ENCODE peak calls at places on chromosome 5, in seven cellular contexts. G is left ventricle myocardium inferior, E is A549, P is WTC11, L is foreskin fibroblast, A is AG09319, J is GM10248. S is an unnamed sample.

GRCh38 chr5:129400395-129400983 is 59.6 kb upstream of the ADAMTS19 start:
- DNase-seq in G (no peak), E (no peak), P (no peak), L (no peak), A (no peak), J (no peak), S (no peak)

GRCh38 chr5:160466889-160467554 is 45.4 kb downstream of the PTTG1 start:
- DNase-seq in G (no peak), E (peak; percentile 3), P (no peak), L (no peak), A (no peak), J (no peak), S (no peak)

GRCh38 chr5:9653811-9654210 is 23.7 kb upstream of the TAS2R1 start:
- DNase-seq in G (peak; percentile 70), E (no peak), P (no peak), L (peak; percentile 87), A (peak; percentile 83), J (peak; percentile 15), S (no peak)

GRCh38 chr5:59039296-59040006 is 456.6 kb downstream of the RAB3C start:
- DNase-seq in G (peak; percentile 87), E (peak; percentile 85), P (peak; percentile 64), L (peak; percentile 78), A (no peak), J (peak; percentile 67), S (peak; percentile 71)

GRCh38 chr5:157387683-157388093 is 72.3 kb upstream of the NIPAL4 start:
- DNase-seq in G (no peak), E (peak; percentile 85), P (no peak), L (peak; percentile 91), A (peak; percentile 88), J (no peak), S (no peak)

GRCh38 chr5:74067748-74068541 is 441.9 kb downstream of the ARHGEF28 start:
- DNase-seq in G (no peak), E (peak; percentile 11), P (no peak), L (peak; percentile 7), A (no peak), J (no peak), S (no peak)

GRCh38 chr5:169876376-169876775 is 103.9 kb downstream of the INSYN2B start:
- DNase-seq in G (no peak), E (no peak), P (no peak), L (no peak), A (no peak), J (no peak), S (no peak)

GRCh38 chr5:82349651-82350050 is 71.5 kb upstream of the RPS23 start:
- DNase-seq in G (no peak), E (peak; percentile 16), P (peak; percentile 79), L (no peak), A (no peak), J (no peak), S (no peak)

GRCh38 chr5:72093231-72093630 is 14.0 kb upstream of the MAP1B start:
- DNase-seq in G (no peak), E (no peak), P (no peak), L (no peak), A (no peak), J (no peak), S (no peak)

GRCh38 chr5:42787073-42787472 is 24.6 kb downstream of the SELENOP start:
- DNase-seq in G (no peak), E (no peak), P (no peak), L (no peak), A (no peak), J (no peak), S (no peak)

GRCh38 chr5:11234501-11234911 is 473.5 kb upstream of the DAP start:
- DNase-seq in G (peak; percentile 15), E (no peak), P (no peak), L (no peak), A (no peak), J (no peak), S (no peak)

GRCh38 chr5:130065617-130066016 is 161.4 kb downstream of the CHSY3 start:
- DNase-seq in G (no peak), E (no peak), P (no peak), L (no peak), A (no peak), J (no peak), S (no peak)

GRCh38 chr5:125890387-125890955 is 532.7 kb upstream of the GRAMD2B start:
- DNase-seq in G (no peak), E (no peak), P (no peak), L (no peak), A (no peak), J (no peak), S (no peak)

GRCh38 chr5:50666261-50667078 is at the start of gene PARP8:
- DNase-seq in G (peak; percentile 45), E (no peak), P (peak; percentile 66), L (peak; percentile 16), A (peak; percentile 27), J (peak; percentile 62), S (peak; percentile 62)

GRCh38 chr5:101679816-101680215 is 616.3 kb downstream of the SLCO4C1 start:
- DNase-seq in G (no peak), E (peak; percentile 60), P (no peak), L (no peak), A (no peak), J (no peak), S (no peak)

GRCh38 chr5:41156739-41157138 is 56.6 kb downstream of the C6 start:
- DNase-seq in G (no peak), E (peak; percentile 19), P (no peak), L (peak; percentile 0), A (peak; percentile 8), J (no peak), S (no peak)

GRCh38 chr5:41151562-41151961 is 61.8 kb downstream of the C6 start:
- DNase-seq in G (no peak), E (no peak), P (no peak), L (no peak), A (no peak), J (no peak), S (no peak)

GRCh38 chr5:41157272-41157671 is 56.1 kb downstream of the C6 start:
- DNase-seq in G (no peak), E (no peak), P (no peak), L (no peak), A (no peak), J (no peak), S (no peak)

GRCh38 chr5:41154491-41154890 is 58.8 kb downstream of the C6 start:
- DNase-seq in G (no peak), E (no peak), P (no peak), L (no peak), A (no peak), J (no peak), S (no peak)
- TF ChIP-seq CTCF in G (no peak), E (no peak), P (no peak), L (no peak), A (no peak), J (no peak), S (no peak)

DNA sequence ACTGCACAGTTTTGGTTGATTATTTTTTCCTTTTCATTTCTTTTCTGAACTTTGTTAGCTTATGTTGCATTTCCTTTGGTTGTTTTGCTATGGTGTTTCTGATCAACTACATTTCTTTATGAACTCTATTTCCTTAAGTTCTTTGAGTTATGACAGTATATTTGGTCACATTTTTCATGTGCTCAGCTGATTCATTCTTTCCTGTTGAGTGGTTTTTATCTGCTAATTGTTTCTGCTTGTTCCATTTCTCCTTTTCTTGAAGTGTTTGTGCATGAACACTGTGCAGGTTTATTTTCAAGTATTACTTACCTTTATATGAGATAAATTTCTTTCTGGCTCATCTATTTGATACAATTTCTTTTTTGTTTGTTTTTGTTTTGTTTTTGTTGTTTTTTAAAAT is 50.9 kb upstream of the MACIR start:
- DNase-seq in G (no peak), E (no peak), P (no peak), L (no peak), A (no peak), J (no peak), S (no peak)
- TF ChIP-seq CTCF in G (no peak), E (no peak), P (no peak), L (no peak), A (no peak), J (no peak), S (no peak)

GRCh38 chr5:39194466-39195136 is 24.8 kb downstream of the FYB1 start:
- DNase-seq in G (no peak), E (peak; percentile 84), P (no peak), L (peak; percentile 65), A (peak; percentile 49), J (no peak), S (no peak)

GRCh38 chr5:39193553-39194465 is 25.6 kb downstream of the FYB1 start:
- DNase-seq in G (no peak), E (no peak), P (no peak), L (no peak), A (no peak), J (no peak), S (no peak)

GRCh38 chr5:39190311-39191102 is 28.9 kb downstream of the FYB1 start:
- DNase-seq in G (no peak), E (no peak), P (no peak), L (no peak), A (no peak), J (no peak), S (no peak)

GRCh38 chr5:39191216-39191615 is 28.1 kb downstream of the FYB1 start:
- DNase-seq in G (no peak), E (no peak), P (no peak), L (no peak), A (no peak), J (no peak), S (no peak)

GRCh38 chr5:39192449-39193160 is 26.8 kb downstream of the FYB1 start:
- DNase-seq in G (no peak), E (no peak), P (no peak), L (no peak), A (no peak), J (no peak), S (no peak)
- TF ChIP-seq CTCF in G (no peak), E (no peak), P (no peak), L (no peak), A (no peak), J (no peak), S (no peak)

DNA sequence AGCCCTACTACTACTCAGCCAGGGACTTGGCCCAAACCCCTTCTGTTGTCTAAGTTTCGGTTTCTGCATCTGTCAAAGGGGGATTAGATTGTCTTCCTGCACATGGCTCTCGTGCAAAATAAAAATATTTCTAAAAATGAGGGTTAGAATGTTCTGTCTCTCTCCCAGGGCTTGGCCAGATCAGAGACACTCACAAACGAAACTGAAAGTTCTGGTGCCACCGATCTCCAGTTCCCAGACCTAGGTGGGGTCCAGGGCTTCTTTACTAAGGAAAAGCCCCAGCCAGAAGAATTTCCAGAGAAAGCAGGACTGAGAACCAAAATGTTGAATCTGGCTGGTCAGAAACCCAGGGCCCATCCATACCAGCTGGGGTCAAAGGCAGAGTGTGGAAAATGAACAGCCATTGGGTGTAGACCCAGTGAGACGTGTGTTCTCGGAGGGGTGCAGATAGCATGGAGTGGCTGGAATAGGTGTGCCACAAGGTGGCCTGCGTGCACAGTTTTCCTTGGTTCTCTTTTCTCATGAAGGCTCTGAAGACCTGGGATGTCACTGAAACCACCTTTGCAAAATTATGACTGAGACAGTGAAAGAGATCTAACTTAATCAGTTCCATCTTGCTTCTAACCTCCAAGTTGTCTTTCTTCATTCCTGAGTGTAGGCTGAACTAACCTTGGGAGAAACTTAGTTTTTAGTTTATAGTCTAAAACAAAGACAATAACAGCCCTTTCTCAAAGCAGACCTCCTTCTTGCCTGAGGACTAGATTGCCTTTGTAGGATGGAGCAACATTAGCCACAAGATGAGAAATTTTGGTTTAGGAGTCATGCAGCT is 2.2 kb upstream of the SLC23A1 start:
- DNase-seq in G (no peak), E (no peak), P (no peak), L (no peak), A (no peak), J (no peak), S (no peak)
- TF ChIP-seq CTCF in G (peak; percentile 62), E (no peak), P (no peak), L (no peak), A (no peak), J (no peak), S (no peak)